ENCODE peak calls at places on chromosomes 2 and 18, in six cellular contexts. T is A549, X is IMR-90, P is K562, J is HepG2, Z is GM12878. C is an unnamed sample.

GRCh38 chr18:70627100-70627802 is 338.4 kb downstream of the SOCS6 start:
- DNase-seq in T (peak; percentile 2), X (no peak), P (no peak), J (no peak), Z (no peak), C (no peak)

GRCh38 chr2:42102606-42103450 is 55.0 kb downstream of the PKDCC start:
- DNase-seq in T (no peak), X (no peak), P (no peak), J (no peak), Z (no peak), C (no peak)

GRCh38 chr2:148298201-148298600 is 277.3 kb downstream of the MBD5 start:
- DNase-seq in T (no peak), X (peak; percentile 16), P (peak; percentile 6), J (no peak), Z (no peak), C (no peak)

GRCh38 chr2:151204720-151205119 is 56.9 kb downstream of the RBM43 start:
- DNase-seq in T (no peak), X (no peak), P (no peak), J (no peak), Z (no peak), C (no peak)

GRCh38 chr2:57943271-57943670 is 103.3 kb upstream of the VRK2 start:
- DNase-seq in T (peak; percentile 10), X (peak; percentile 30), P (no peak), J (no peak), Z (no peak), C (no peak)

GRCh38 chr2:61247204-61247812 is 85.3 kb downstream of the C2orf74 start:
- DNase-seq in T (no peak), X (peak; percentile 48), P (no peak), J (no peak), Z (no peak), C (no peak)

GRCh38 chr2:240290432-240291336 is 144.8 kb upstream of the GPC1 start:
- DNase-seq in T (no peak), X (no peak), P (no peak), J (no peak), Z (no peak), C (no peak)

GRCh38 chr18:75070235-75070624 is 138.7 kb downstream of the PTGR3 start:
- DNase-seq in T (no peak), X (no peak), P (no peak), J (no peak), Z (no peak), C (no peak)

GRCh38 chr2:23350026-23350791 is 34.8 kb upstream of the KLHL29 start:
- DNase-seq in T (no peak), X (no peak), P (no peak), J (no peak), Z (no peak), C (no peak)

GRCh38 chr2:70716131-70716766 is 51.8 kb downstream of the ADD2 start:
- DNase-seq in T (no peak), X (no peak), P (no peak), J (no peak), Z (no peak), C (no peak)

GRCh38 chr2:160381425-160381951 is 112.1 kb downstream of the RBMS1 start:
- DNase-seq in T (peak; percentile 47), X (peak; percentile 52), P (no peak), J (no peak), Z (no peak), C (no peak)

GRCh38 chr2:223674998-223675609 is 72.9 kb upstream of the SCG2 start:
- DNase-seq in T (peak; percentile 70), X (peak; percentile 54), P (peak; percentile 26), J (peak; percentile 30), Z (no peak), C (peak; percentile 30)

GRCh38 chr2:233912799-233913423 is 4.3 kb upstream of the TRPM8 start:
- DNase-seq in T (peak; percentile 27), X (peak; percentile 37), P (peak; percentile 29), J (peak; percentile 41), Z (no peak), C (peak; percentile 33)

GRCh38 chr2:168434164-168434563 is 21.9 kb upstream of the CERS6 start:
- DNase-seq in T (no peak), X (no peak), P (peak; percentile 63), J (no peak), Z (no peak), C (no peak)

GRCh38 chr2:19664651-19665050 is 237.1 kb downstream of the TTC32 start:
- DNase-seq in T (no peak), X (no peak), P (no peak), J (no peak), Z (no peak), C (no peak)

GRCh38 chr2:97751752-97752151 is 38.4 kb downstream of the ZAP70 start:
- DNase-seq in T (no peak), X (peak; percentile 53), P (no peak), J (no peak), Z (no peak), C (no peak)

GRCh38 chr2:33607137-33607781 is 8.2 kb upstream of the FAM98A start:
- DNase-seq in T (no peak), X (no peak), P (peak; percentile 30), J (no peak), Z (no peak), C (no peak)

GRCh38 chr2:174121178-174121577 is 127.2 kb downstream of the OLA1 start:
- DNase-seq in T (no peak), X (no peak), P (no peak), J (no peak), Z (no peak), C (no peak)

GRCh38 chr2:64865831-64866146 is 123.4 kb upstream of the SLC1A4 start:
- DNase-seq in T (no peak), X (no peak), P (no peak), J (no peak), Z (no peak), C (no peak)

GRCh38 chr2:3759766-3760165 is 56.4 kb downstream of the DCDC2C start:
- DNase-seq in T (no peak), X (peak; percentile 68), P (no peak), J (no peak), Z (no peak), C (no peak)

GRCh38 chr2:82959677-82960076 is 1499.4 kb downstream of the SUCLG1 start:
- DNase-seq in T (no peak), X (no peak), P (no peak), J (no peak), Z (no peak), C (no peak)

GRCh38 chr18:77000527-77000926 is 132.1 kb downstream of the MBP start:
- DNase-seq in T (peak; percentile 16), X (peak; percentile 32), P (peak; percentile 32), J (no peak), Z (no peak), C (peak; percentile 56)

GRCh38 chr18:46215902-46216723 is 111.9 kb downstream of the HAUS1 start:
- DNase-seq in T (no peak), X (no peak), P (no peak), J (no peak), Z (no peak), C (no peak)

GRCh38 chr18:44423826-44424225 is 256.9 kb upstream of the SETBP1 start:
- DNase-seq in T (no peak), X (no peak), P (no peak), J (no peak), Z (no peak), C (no peak)

GRCh38 chr18:62498616-62499262 is 24.1 kb upstream of the ZCCHC2 start:
- DNase-seq in T (no peak), X (no peak), P (no peak), J (no peak), Z (no peak), C (no peak)

GRCh38 chr2:144004742-144005141 is 515.2 kb downstream of the ZEB2 start:
- DNase-seq in T (no peak), X (no peak), P (peak; percentile 40), J (no peak), Z (no peak), C (peak; percentile 9)

GRCh38 chr2:217691516-217691915 is 311.3 kb downstream of the TNS1 start:
- DNase-seq in T (no peak), X (no peak), P (no peak), J (no peak), Z (no peak), C (no peak)

GRCh38 chr2:30373881-30374302 is 73.2 kb upstream of the LCLAT1 start:
- DNase-seq in T (no peak), X (peak; percentile 89), P (no peak), J (no peak), Z (no peak), C (no peak)

GRCh38 chr2:238970553-238971081 is 122.7 kb downstream of the TWIST2 start:
- DNase-seq in T (peak; percentile 62), X (peak; percentile 63), P (peak; percentile 59), J (peak; percentile 58), Z (no peak), C (peak; percentile 74)

GRCh38 chr18:30748541-30748940 is 294.0 kb downstream of the DSC3 start:
- DNase-seq in T (no peak), X (no peak), P (no peak), J (no peak), Z (no peak), C (no peak)

GRCh38 chr2:98778741-98779483 is 48.0 kb upstream of the MGAT4A start:
- DNase-seq in T (no peak), X (no peak), P (no peak), J (no peak), Z (no peak), C (no peak)

GRCh38 chr2:172674034-172674967 is 61.3 kb upstream of the RAPGEF4 start:
- DNase-seq in T (no peak), X (no peak), P (peak; percentile 77), J (no peak), Z (no peak), C (no peak)
- TF ChIP-seq BHLHE40 in T (no peak), X (no peak), P (peak; percentile 70), J (no peak), Z (no peak), C (no peak)

GRCh38 chr2:75407038-75407530 is 153.7 kb downstream of the EVA1A start:
- DNase-seq in T (no peak), X (no peak), P (no peak), J (no peak), Z (no peak), C (peak; percentile 11)
- TF ChIP-seq BHLHE40 in T (no peak), X (no peak), P (no peak), J (no peak), Z (no peak), C (no peak)

DNA sequence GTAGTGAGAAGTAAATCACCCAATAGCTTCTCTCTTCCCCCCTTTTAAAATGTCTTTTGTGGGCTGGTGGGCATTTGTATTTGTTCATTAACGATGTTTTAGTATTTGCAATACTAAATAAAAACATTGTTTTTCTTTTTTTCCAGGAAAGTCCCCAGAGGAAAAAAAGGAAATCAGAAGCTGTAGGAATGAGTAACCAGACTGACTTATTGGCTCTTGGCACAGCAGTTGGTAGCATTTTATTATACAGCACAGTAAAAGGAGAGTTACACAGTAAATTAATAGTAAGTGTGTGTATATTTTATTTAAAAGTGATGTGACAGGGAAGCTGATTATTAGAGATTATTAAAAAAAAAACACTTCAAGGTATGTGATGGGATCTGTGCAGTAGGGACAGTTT is 7.4 kb downstream of the WDR43 start:
- DNase-seq in T (no peak), X (no peak), P (no peak), J (no peak), Z (no peak), C (no peak)
- TF ChIP-seq BHLHE40 in T (no peak), X (no peak), P (no peak), J (no peak), Z (no peak), C (no peak)

DNA sequence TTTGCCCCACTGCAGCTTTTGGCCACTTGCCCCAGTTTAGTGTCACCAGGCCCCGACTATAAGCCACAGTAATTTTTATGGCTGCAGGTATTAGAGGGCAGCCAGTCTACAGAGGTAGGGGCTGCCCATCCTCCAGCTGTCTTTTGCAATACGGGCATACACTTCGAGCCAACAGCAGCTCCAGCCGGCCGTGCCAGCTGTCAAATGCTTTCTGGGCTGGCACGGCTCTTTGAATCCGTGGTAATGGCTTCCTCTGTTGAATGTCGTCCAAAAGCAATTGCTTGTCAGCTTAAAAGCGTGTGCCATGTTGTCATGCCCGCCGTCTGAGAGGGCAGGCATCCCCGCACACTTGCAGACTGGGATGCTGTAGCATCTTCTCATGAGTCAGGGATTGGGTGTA is 41.3 kb downstream of the BCL2L11 start:
- DNase-seq in T (no peak), X (no peak), P (no peak), J (no peak), Z (no peak), C (no peak)
- TF ChIP-seq BHLHE40 in T (no peak), X (no peak), P (no peak), J (no peak), Z (no peak), C (no peak)